ENCODE peak calls at places on chromosomes 4 and X, in nine cellular contexts. M is colonic mucosa, G is K562, B is cardiac muscle cell, O is spleen, Y is A673, J is adrenal gland, T is dorsolateral prefrontal cortex, P is left lung. Q is an unnamed sample.
A peak's percentile ranks its signal among the peaks of the same experiment; 100 is the strongest.

GRCh38 chr4:158313566-158313965 is 103.3 kb downstream of the TMEM144 start:
- DNase-seq in Y (no peak), O (no peak), J (no peak), T (no peak), B (no peak), M (no peak), G (no peak), P (no peak), Q (no peak)

GRCh38 chr4:87716350-87717041 is 66.4 kb downstream of the DMP1 start:
- DNase-seq in J (no peak), P (no peak), T (no peak), O (no peak), B (peak; percentile 21), Y (no peak), G (no peak), M (no peak), Q (peak; percentile 17)

GRCh38 chr4:172851534-172851933 is 317.1 kb upstream of the GALNT7 start:
- DNase-seq in G (no peak), J (no peak), Y (peak; percentile 11), O (no peak), B (no peak), T (no peak), M (no peak), P (no peak), Q (no peak)

GRCh38 chrX:129565046-129565649 is 25.1 kb downstream of the OCRL start:
- DNase-seq in Y (no peak), B (peak; percentile 51), O (no peak), P (no peak), J (no peak), G (no peak), T (no peak), M (no peak), Q (no peak)

GRCh38 chrX:47361538-47362511 is 8.6 kb upstream of the ZNF157 start:
- DNase-seq in P (peak; percentile 78), O (peak; percentile 88), T (peak; percentile 85), Y (peak; percentile 59), J (peak; percentile 95), G (peak; percentile 15), M (peak; percentile 49), B (peak; percentile 97), Q (peak; percentile 63)

GRCh38 chr4:124121511-124121934 is 591.0 kb downstream of the ANKRD50 start:
- DNase-seq in O (no peak), J (no peak), M (no peak), Y (no peak), B (peak; percentile 81), T (no peak), G (no peak), P (no peak), Q (no peak)

GRCh38 chrX:110563276-110563675 is 204.6 kb downstream of the RTL9 start:
- DNase-seq in P (no peak), T (no peak), M (no peak), B (no peak), Y (no peak), J (no peak), O (no peak), G (no peak), Q (no peak)

GRCh38 chr4:74039065-74039763 is 725 bp upstream of the CXCL3 start:
- DNase-seq in T (no peak), G (no peak), B (peak; percentile 45), M (no peak), O (no peak), J (no peak), P (no peak), Y (peak; percentile 14), Q (no peak)

GRCh38 chr4:167966161-167966560 is 126.2 kb upstream of the ANXA10 start:
- DNase-seq in Y (peak; percentile 6), T (no peak), P (no peak), J (no peak), G (no peak), M (no peak), O (no peak), B (peak; percentile 9), Q (no peak)

GRCh38 chrX:129698150-129698549 is 40.6 kb upstream of the XPNPEP2 start:
- DNase-seq in M (no peak), J (no peak), B (no peak), T (no peak), P (no peak), G (no peak), O (no peak), Y (no peak), Q (no peak)

GRCh38 chr4:55865228-55865806 is 11.9 kb downstream of the EXOC1 start:
- DNase-seq in M (no peak), P (no peak), B (peak; percentile 50), J (no peak), Y (no peak), O (no peak), G (no peak), T (no peak), Q (no peak)

GRCh38 chr4:184375027-184375426 is 99.3 kb downstream of the IRF2 start:
- DNase-seq in G (no peak), O (no peak), P (no peak), Y (no peak), B (no peak), J (no peak), T (no peak), M (no peak), Q (no peak)

GRCh38 chrX:149531599-149531998 is 9.2 kb upstream of the EOLA1 start:
- DNase-seq in Y (no peak), B (no peak), T (no peak), P (no peak), J (no peak), O (no peak), M (no peak), G (no peak), Q (no peak)

GRCh38 chr4:178577933-178578332 is 1135.7 kb upstream of the AGA start:
- DNase-seq in P (no peak), G (no peak), B (no peak), O (no peak), T (no peak), M (no peak), J (no peak), Y (peak; percentile 15), Q (no peak)

GRCh38 chr4:4271912-4272311 is 18.0 kb downstream of the LYAR start:
- DNase-seq in M (no peak), T (no peak), B (peak; percentile 60), J (no peak), O (no peak), G (peak; percentile 23), Y (no peak), P (peak; percentile 61), Q (no peak)

GRCh38 chrX:12974217-12974796 is 603 bp upstream of the TMSB4X start:
- DNase-seq in O (peak; percentile 90), Y (peak; percentile 28), G (peak; percentile 63), T (peak; percentile 34), B (peak; percentile 66), M (peak; percentile 73), P (peak; percentile 68), J (peak; percentile 52), Q (peak; percentile 66)

GRCh38 chr4:182643801-182644311 is 273.3 kb downstream of the DCTD start:
- DNase-seq in M (no peak), P (no peak), J (no peak), G (no peak), O (no peak), T (peak; percentile 14), B (peak; percentile 82), Y (no peak), Q (no peak)

GRCh38 chr4:113961322-113961698 is 18.1 kb downstream of the ARSJ start:
- DNase-seq in P (no peak), B (peak; percentile 85), Y (no peak), G (no peak), M (no peak), T (no peak), O (no peak), J (no peak), Q (no peak)

GRCh38 chr4:2712261-2712842 is 43.8 kb downstream of the TNIP2 start:
- DNase-seq in T (no peak), J (no peak), P (no peak), B (peak; percentile 12), M (no peak), G (no peak), O (no peak), Y (peak; percentile 25), Q (no peak)

GRCh38 chr4:55866973-55867574 is 13.6 kb downstream of the EXOC1 start:
- DNase-seq in T (no peak), B (peak; percentile 81), P (no peak), G (peak; percentile 35), Y (peak; percentile 67), O (no peak), M (no peak), J (peak; percentile 18), Q (no peak)

DNA sequence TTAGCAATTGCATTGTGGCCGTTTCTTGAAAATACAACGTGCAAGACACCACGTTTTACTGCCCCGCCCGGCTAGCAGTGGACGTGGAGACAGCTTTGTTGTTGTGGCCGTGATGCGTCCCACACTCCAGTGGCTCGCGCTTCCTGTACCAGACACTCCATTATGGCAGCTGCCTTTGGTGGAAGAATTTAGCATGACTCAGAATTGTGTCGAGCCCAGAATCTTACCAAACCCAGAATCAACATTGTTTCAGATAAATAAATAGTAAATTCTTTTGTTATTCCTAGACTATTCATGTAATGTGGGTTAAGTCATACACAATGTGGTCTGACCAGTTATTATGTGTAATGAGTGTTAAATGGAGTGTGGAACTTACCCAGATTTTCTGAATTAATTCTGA is 25.3 kb upstream of the S100P start:
- DNase-seq in M (no peak), O (peak; percentile 58), J (no peak), G (no peak), B (peak; percentile 16), P (no peak), T (no peak), Y (no peak), Q (no peak)
- H3K27ac ChIP-seq in M (no peak overlapping the region), O (no peak overlapping the region), J (no peak overlapping the region), G (no peak overlapping the region), B (no peak overlapping the region), P (no peak overlapping the region), T (no peak overlapping the region), Y (no peak overlapping the region), Q (no peak overlapping the region)

DNA sequence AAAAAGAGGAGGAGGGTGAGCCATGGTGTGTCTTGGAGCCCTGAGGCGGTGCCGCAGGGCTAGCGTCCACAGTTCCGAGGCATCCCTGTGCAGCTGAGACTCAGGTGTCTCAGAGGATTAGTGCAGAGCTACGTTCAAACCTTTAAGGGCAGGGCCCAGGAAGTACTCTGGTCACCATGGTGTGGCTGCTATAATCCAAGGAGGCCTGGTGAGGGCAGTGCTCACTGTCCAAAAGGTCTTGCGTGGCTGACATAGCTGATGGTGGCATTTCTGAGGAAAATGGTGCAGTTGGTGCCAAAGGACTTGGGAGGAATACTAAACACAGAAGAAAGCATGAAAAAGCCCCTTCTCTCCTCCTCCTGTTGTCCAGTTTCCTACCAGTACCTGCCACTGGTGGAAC is 146.9 kb downstream of the DCHS2 start:
- DNase-seq in Y (no peak), T (no peak), B (no peak), O (no peak), J (no peak), G (no peak), P (no peak), M (no peak), Q (no peak)
- TF ChIP-seq CTCF in Y (no peak), T (no peak), B (no peak), O (no peak), J (no peak), G (peak; percentile 58), P (no peak), M (no peak), Q (no peak)

GRCh38 chr4:119135721-119136121 is at the start of gene MYOZ2:
- DNase-seq in P (no peak), B (no peak), M (no peak), G (no peak), O (no peak), T (no peak), J (no peak), Y (no peak), Q (no peak)
- H3K4me3 ChIP-seq in P (no peak within 1 kb of the TSS), B (peak within 1 kb of the TSS; percentile 22), M (no peak within 1 kb of the TSS), G (no peak within 1 kb of the TSS), O (no peak within 1 kb of the TSS), T (no peak within 1 kb of the TSS), J (no peak within 1 kb of the TSS), Y (no peak within 1 kb of the TSS), Q (peak within 1 kb of the TSS; percentile 50)

GRCh38 chr4:7750972-7751371 is 188.7 kb downstream of the AFAP1 start:
- DNase-seq in J (no peak), M (no peak), G (no peak), O (no peak), T (no peak), P (no peak), B (no peak), Y (no peak), Q (no peak)
- H3K27ac ChIP-seq in J (no peak overlapping the region), M (no peak overlapping the region), G (no peak overlapping the region), O (no peak overlapping the region), T (no peak overlapping the region), P (peak overlapping the region; percentile 45), B (no peak overlapping the region), Y (no peak overlapping the region), Q (no peak overlapping the region)

Q was measured in psoas muscle.